ENCODE peak calls at places on chromosome 13, in five cellular contexts. U, X, Q, Y and O are unnamed samples.

GRCh38 chr13:37791699-37792098 is 77.9 kb downstream of the TRPC4 start:
- DNase-seq in Y (no peak), U (no peak), X (no peak), Q (no peak), O (no peak)

GRCh38 chr13:36130168-36130541 is 1.0 kb downstream of the DCLK1 start:
- DNase-seq in X (no peak), U (no peak), Q (no peak), Y (no peak), O (no peak)

GRCh38 chr13:94558721-94559120 is 37.2 kb downstream of the TGDS start:
- DNase-seq in U (no peak), X (no peak), Q (no peak), Y (no peak), O (peak; percentile 36)

GRCh38 chr13:66927562-66927961 is 302.6 kb downstream of the PCDH9 start:
- DNase-seq in X (no peak), U (no peak), Q (no peak), Y (no peak), O (no peak)

GRCh38 chr13:61734683-61735082 is 319.0 kb upstream of the PCDH20 start:
- DNase-seq in Y (no peak), U (no peak), Q (no peak), X (no peak), O (no peak)

GRCh38 chr13:19960673-19961015 is 2.1 kb downstream of the ZMYM2 start:
- DNase-seq in U (no peak), Q (no peak), X (no peak), Y (no peak), O (peak; percentile 50)

GRCh38 chr13:38685974-38686571 is 804 bp upstream of the FREM2 start:
- DNase-seq in Y (no peak), X (no peak), Q (no peak), U (no peak), O (no peak)

GRCh38 chr13:107117327-107118012 is 549.5 kb upstream of the ARGLU1 start:
- DNase-seq in U (no peak), Y (no peak), Q (no peak), X (no peak), O (no peak)

GRCh38 chr13:114007566-114007965 is 33.7 kb upstream of the C13orf46 start:
- DNase-seq in X (peak; percentile 72), U (no peak), Y (no peak), Q (no peak), O (no peak)

GRCh38 chr13:49627831-49628652 is at the start of gene ARL11:
- DNase-seq in U (no peak), X (peak; percentile 92), Y (peak; percentile 83), Q (peak; percentile 76), O (peak; percentile 19)
- TF ChIP-seq POLR2A in U (no peak), X (no peak), Y (no peak), Q (peak; percentile 75), O (no peak)

DNA sequence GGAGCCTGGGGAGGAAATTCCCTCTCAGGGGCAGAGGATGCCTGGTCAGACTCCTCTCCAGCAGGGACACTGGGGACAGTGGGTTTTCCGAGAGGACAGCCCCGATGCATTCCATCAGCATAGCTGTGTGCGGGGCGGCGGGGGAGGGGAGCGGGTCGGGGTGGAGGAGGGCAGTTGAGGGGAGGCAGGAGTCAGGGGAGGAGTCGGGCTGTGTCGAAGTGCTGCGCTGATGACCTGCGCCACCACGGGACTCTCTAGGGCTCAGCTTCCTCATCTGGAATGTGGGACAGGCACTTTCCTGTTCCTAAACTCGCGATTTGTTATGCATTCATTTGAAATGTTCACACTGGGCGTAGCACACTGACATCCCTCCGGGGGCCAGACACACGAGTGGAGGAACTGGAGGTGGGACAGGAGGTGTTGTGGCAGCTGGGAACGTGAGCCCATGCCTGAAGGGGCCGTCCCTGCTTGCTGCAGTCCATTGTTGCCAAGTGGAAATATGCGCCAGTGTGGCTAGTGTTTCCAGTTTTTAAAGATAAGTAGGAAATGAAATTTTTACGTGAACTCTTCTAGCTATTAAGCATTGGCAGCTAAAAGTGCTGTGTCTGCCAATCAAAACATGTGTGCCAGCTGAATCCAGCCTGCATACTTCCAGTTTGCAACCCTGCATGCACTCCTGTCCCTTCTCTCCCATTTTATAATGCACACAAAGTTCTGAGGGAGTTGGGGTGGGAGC is 43.3 kb downstream of the FLT1 start:
- DNase-seq in Q (no peak), Y (no peak), X (no peak), U (no peak), O (no peak)
- TF ChIP-seq POLR2A in Q (no peak), Y (no peak), X (no peak), U (no peak), O (no peak)

DNA sequence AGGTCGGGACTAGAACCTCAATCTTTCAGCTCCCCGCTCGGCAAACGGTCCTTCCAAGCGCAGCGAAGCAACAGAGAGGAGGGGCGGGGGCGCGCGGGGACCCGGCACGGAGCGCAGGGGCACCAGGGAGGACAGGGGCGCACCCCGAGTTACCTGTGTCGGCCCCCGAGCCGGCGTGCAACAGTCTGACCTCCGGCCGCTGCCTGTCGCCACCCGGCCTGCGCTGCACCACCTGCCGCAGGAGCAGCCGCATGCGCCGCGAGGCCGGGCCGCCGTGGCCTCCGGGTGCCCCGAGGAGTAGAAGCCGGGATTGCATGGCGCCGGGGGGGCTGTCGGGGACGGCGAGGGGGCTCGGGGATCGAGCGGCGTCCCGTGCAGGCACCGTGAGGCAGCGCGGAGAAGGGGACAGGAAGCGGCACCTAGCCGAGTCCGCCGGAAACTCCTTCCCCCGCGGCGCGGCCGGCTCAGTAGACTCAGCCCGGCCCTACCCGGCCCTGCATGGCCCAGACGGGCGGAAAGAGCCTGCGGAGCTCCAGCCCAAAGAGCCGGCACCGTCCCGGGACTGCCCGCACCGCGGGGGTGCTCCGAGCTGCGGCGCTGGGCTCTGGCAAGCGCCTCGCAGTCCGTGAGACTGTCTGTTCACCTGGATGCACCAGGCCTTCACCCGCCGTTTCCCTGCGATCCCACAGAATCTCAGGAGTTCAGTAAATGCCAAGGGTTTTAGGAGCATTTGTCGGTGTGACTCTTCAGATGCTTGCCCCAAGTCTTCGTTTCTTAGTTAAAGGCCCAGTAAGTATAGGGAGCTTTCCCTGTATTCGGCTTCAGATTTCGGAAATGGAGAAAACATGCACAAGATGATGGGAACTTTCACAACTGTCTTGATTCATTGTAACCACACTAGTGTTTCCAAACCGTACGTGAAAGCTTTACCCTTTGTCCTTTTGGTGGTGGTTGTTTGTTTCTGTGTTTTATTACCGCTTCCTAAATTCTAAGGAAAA is at the start of gene VWA8:
- DNase-seq in X (peak; percentile 95), U (peak; percentile 84), Q (peak; percentile 82), Y (peak; percentile 92), O (peak; percentile 89)
- TF ChIP-seq POLR2A in X (no peak), U (no peak), Q (peak; percentile 85), Y (no peak), O (peak; percentile 48)

GRCh38 chr13:42048625-42049453 is at the start of gene DGKH:
- DNase-seq in Y (peak; percentile 83), X (peak; percentile 96), Q (peak; percentile 70), U (peak; percentile 88), O (peak; percentile 67)
- TF ChIP-seq POLR2A in Y (no peak), X (no peak), Q (peak; percentile 57), U (no peak), O (no peak)

GRCh38 chr13:110250258-110250891 is 56.6 kb downstream of the COL4A1 start:
- DNase-seq in X (peak; percentile 90), U (no peak), Y (peak; percentile 38), Q (no peak), O (no peak)
- TF ChIP-seq POLR2A in X (no peak), U (no peak), Y (no peak), Q (no peak), O (no peak)

GRCh38 chr13:44692173-44692713 is 116.1 kb upstream of the TSC22D1 start:
- DNase-seq in Q (no peak), X (peak; percentile 8), Y (no peak), U (no peak), O (no peak)
- TF ChIP-seq POLR2A in Q (peak; percentile 89), X (no peak), Y (peak; percentile 65), U (no peak), O (no peak)